ENCODE peak calls at places on chromosomes 5 and 9, in eight cellular contexts. One of them, this sample, is unnamed.

GRCh38 chr9:133460405-133461175 is 812 bp downstream of the CACFD1 start:
- DNase-seq in psoas muscle: no peak
- DNase-seq in effector CD4-positive, alpha-beta T cell: peak; percentile 46
- DNase-seq in NCI-H1092 treated with DMSO at 0.1 percent for 48 hours: peak; percentile 60
- DNase-seq in stimulated activated CD4-positive, alpha-beta T cell treated with anti-CD3 and anti-CD28 coated beads, Interleukin-2, amount 100 ng/mL, for 48 hours: no peak
- DNase-seq in stimulated activated CD8-positive, alpha-beta memory T cell treated with anti-CD3 and anti-CD28 coated beads, Interleukin-12 subunit alpha, Interleukin-12 subunit beta, amount 100 ng/mL, for 1 hour: peak; percentile 15
- DNase-seq in Caco-2: peak; percentile 89
- DNase-seq in coronary artery: peak; percentile 84
- DNase-seq in this sample: peak; percentile 88

GRCh38 chr5:35229076-35230042 is 928 bp downstream of the PRLR start:
- DNase-seq in coronary artery: no peak
- DNase-seq in Caco-2: peak; percentile 73
- DNase-seq in NCI-H1092 treated with DMSO at 0.1 percent for 48 hours: peak; percentile 3
- DNase-seq in effector CD4-positive, alpha-beta T cell: no peak
- DNase-seq in stimulated activated CD8-positive, alpha-beta memory T cell treated with anti-CD3 and anti-CD28 coated beads, Interleukin-12 subunit alpha, Interleukin-12 subunit beta, amount 100 ng/mL, for 1 hour: no peak
- DNase-seq in psoas muscle: no peak
- DNase-seq in stimulated activated CD4-positive, alpha-beta T cell treated with anti-CD3 and anti-CD28 coated beads, Interleukin-2, amount 100 ng/mL, for 48 hours: no peak
- DNase-seq in this sample: peak; percentile 75

GRCh38 chr9:87594662-87595061 is 97.0 kb downstream of the DAPK1 start:
- DNase-seq in effector CD4-positive, alpha-beta T cell: no peak
- DNase-seq in coronary artery: no peak
- DNase-seq in stimulated activated CD4-positive, alpha-beta T cell treated with anti-CD3 and anti-CD28 coated beads, Interleukin-2, amount 100 ng/mL, for 48 hours: no peak
- DNase-seq in NCI-H1092 treated with DMSO at 0.1 percent for 48 hours: no peak
- DNase-seq in Caco-2: no peak
- DNase-seq in stimulated activated CD8-positive, alpha-beta memory T cell treated with anti-CD3 and anti-CD28 coated beads, Interleukin-12 subunit alpha, Interleukin-12 subunit beta, amount 100 ng/mL, for 1 hour: no peak
- DNase-seq in psoas muscle: no peak
- DNase-seq in this sample: no peak

GRCh38 chr5:113722979-113723378 is 209.5 kb downstream of the YTHDC2 start:
- DNase-seq in NCI-H1092 treated with DMSO at 0.1 percent for 48 hours: no peak
- DNase-seq in Caco-2: no peak
- DNase-seq in psoas muscle: no peak
- DNase-seq in coronary artery: no peak
- DNase-seq in stimulated activated CD4-positive, alpha-beta T cell treated with anti-CD3 and anti-CD28 coated beads, Interleukin-2, amount 100 ng/mL, for 48 hours: no peak
- DNase-seq in effector CD4-positive, alpha-beta T cell: no peak
- DNase-seq in stimulated activated CD8-positive, alpha-beta memory T cell treated with anti-CD3 and anti-CD28 coated beads, Interleukin-12 subunit alpha, Interleukin-12 subunit beta, amount 100 ng/mL, for 1 hour: no peak
- DNase-seq in this sample: no peak

GRCh38 chr5:96778409-96778808 is 29.3 kb downstream of the ERAP1 start:
- DNase-seq in NCI-H1092 treated with DMSO at 0.1 percent for 48 hours: no peak
- DNase-seq in stimulated activated CD8-positive, alpha-beta memory T cell treated with anti-CD3 and anti-CD28 coated beads, Interleukin-12 subunit alpha, Interleukin-12 subunit beta, amount 100 ng/mL, for 1 hour: no peak
- DNase-seq in Caco-2: no peak
- DNase-seq in psoas muscle: no peak
- DNase-seq in stimulated activated CD4-positive, alpha-beta T cell treated with anti-CD3 and anti-CD28 coated beads, Interleukin-2, amount 100 ng/mL, for 48 hours: no peak
- DNase-seq in coronary artery: no peak
- DNase-seq in effector CD4-positive, alpha-beta T cell: no peak
- DNase-seq in this sample: no peak

GRCh38 chr9:33106827-33107621 is 30.6 kb upstream of the SMU1 start:
- DNase-seq in NCI-H1092 treated with DMSO at 0.1 percent for 48 hours: no peak
- DNase-seq in stimulated activated CD4-positive, alpha-beta T cell treated with anti-CD3 and anti-CD28 coated beads, Interleukin-2, amount 100 ng/mL, for 48 hours: no peak
- DNase-seq in Caco-2: no peak
- DNase-seq in psoas muscle: peak; percentile 76
- DNase-seq in effector CD4-positive, alpha-beta T cell: no peak
- DNase-seq in stimulated activated CD8-positive, alpha-beta memory T cell treated with anti-CD3 and anti-CD28 coated beads, Interleukin-12 subunit alpha, Interleukin-12 subunit beta, amount 100 ng/mL, for 1 hour: no peak
- DNase-seq in coronary artery: no peak
- DNase-seq in this sample: peak; percentile 34

GRCh38 chr5:176612855-176613254 is 2.9 kb upstream of the GPRIN1 start:
- DNase-seq in psoas muscle: no peak
- DNase-seq in effector CD4-positive, alpha-beta T cell: no peak
- DNase-seq in coronary artery: no peak
- DNase-seq in stimulated activated CD4-positive, alpha-beta T cell treated with anti-CD3 and anti-CD28 coated beads, Interleukin-2, amount 100 ng/mL, for 48 hours: no peak
- DNase-seq in NCI-H1092 treated with DMSO at 0.1 percent for 48 hours: no peak
- DNase-seq in Caco-2: no peak
- DNase-seq in stimulated activated CD8-positive, alpha-beta memory T cell treated with anti-CD3 and anti-CD28 coated beads, Interleukin-12 subunit alpha, Interleukin-12 subunit beta, amount 100 ng/mL, for 1 hour: no peak
- DNase-seq in this sample: no peak

GRCh38 chr5:52794519-52794918 is 6.8 kb downstream of the ITGA1 start:
- DNase-seq in effector CD4-positive, alpha-beta T cell: no peak
- DNase-seq in Caco-2: peak; percentile 34
- DNase-seq in stimulated activated CD4-positive, alpha-beta T cell treated with anti-CD3 and anti-CD28 coated beads, Interleukin-2, amount 100 ng/mL, for 48 hours: no peak
- DNase-seq in psoas muscle: no peak
- DNase-seq in stimulated activated CD8-positive, alpha-beta memory T cell treated with anti-CD3 and anti-CD28 coated beads, Interleukin-12 subunit alpha, Interleukin-12 subunit beta, amount 100 ng/mL, for 1 hour: no peak
- DNase-seq in NCI-H1092 treated with DMSO at 0.1 percent for 48 hours: no peak
- DNase-seq in coronary artery: no peak
- DNase-seq in this sample: no peak

GRCh38 chr9:91405343-91406077 is 18.1 kb downstream of the NFIL3 start:
- DNase-seq in psoas muscle: no peak
- DNase-seq in coronary artery: no peak
- DNase-seq in stimulated activated CD8-positive, alpha-beta memory T cell treated with anti-CD3 and anti-CD28 coated beads, Interleukin-12 subunit alpha, Interleukin-12 subunit beta, amount 100 ng/mL, for 1 hour: no peak
- DNase-seq in Caco-2: no peak
- DNase-seq in effector CD4-positive, alpha-beta T cell: no peak
- DNase-seq in stimulated activated CD4-positive, alpha-beta T cell treated with anti-CD3 and anti-CD28 coated beads, Interleukin-2, amount 100 ng/mL, for 48 hours: no peak
- DNase-seq in NCI-H1092 treated with DMSO at 0.1 percent for 48 hours: no peak
- DNase-seq in this sample: no peak

GRCh38 chr9:89473762-89474469 is 24.0 kb downstream of the SEMA4D start:
- DNase-seq in effector CD4-positive, alpha-beta T cell: no peak
- DNase-seq in stimulated activated CD8-positive, alpha-beta memory T cell treated with anti-CD3 and anti-CD28 coated beads, Interleukin-12 subunit alpha, Interleukin-12 subunit beta, amount 100 ng/mL, for 1 hour: no peak
- DNase-seq in Caco-2: no peak
- DNase-seq in stimulated activated CD4-positive, alpha-beta T cell treated with anti-CD3 and anti-CD28 coated beads, Interleukin-2, amount 100 ng/mL, for 48 hours: no peak
- DNase-seq in psoas muscle: no peak
- DNase-seq in NCI-H1092 treated with DMSO at 0.1 percent for 48 hours: peak; percentile 64
- DNase-seq in coronary artery: no peak
- DNase-seq in this sample: no peak

This sample was measured in pancreas.